ENCODE peak calls at places on chromosome 4, in four cellular contexts. P is A549, J is HepG2, U is H1. W is an unnamed sample.

GRCh38 chr4:85901500-85901899 is 426.6 kb downstream of the ARHGAP24 start:
- DNase-seq in P (peak), J (no peak), U (no peak), W (no peak)

GRCh38 chr4:84497220-84497834 is 1.8 kb downstream of the NKX6-1 start:
- DNase-seq in P (no peak), J (no peak), U (no peak), W (no peak)

GRCh38 chr4:62077406-62077805 is 877.3 kb downstream of the ADGRL3 start:
- DNase-seq in P (no peak), J (no peak), U (no peak), W (no peak)

GRCh38 chr4:7750972-7751371 is 188.7 kb downstream of the AFAP1 start:
- DNase-seq in P (no peak), J (no peak), U (no peak), W (no peak)

GRCh38 chr4:114659386-114660008 is 60.9 kb downstream of the UGT8 start:
- DNase-seq in P (peak), J (peak), U (peak), W (peak)

GRCh38 chr4:98519268-98519993 is 139.0 kb downstream of the TSPAN5 start:
- DNase-seq in P (no peak), J (peak), U (no peak), W (no peak)

GRCh38 chr4:67973608-67974007 is 10.3 kb upstream of the TMPRSS11A start:
- DNase-seq in P (no peak), J (no peak), U (no peak), W (no peak)

GRCh38 chr4:143352052-143352451 is 15.4 kb downstream of the GAB1 start:
- DNase-seq in P (no peak), J (no peak), U (no peak), W (no peak)

GRCh38 chr4:139014391-139015268 is 951 bp upstream of the NOCT start:
- DNase-seq in P (peak), J (peak), U (no peak), W (no peak)

GRCh38 chr4:108272046-108272445 is 103.3 kb upstream of the LEF1 start:
- DNase-seq in P (no peak), J (no peak), U (no peak), W (no peak)

GRCh38 chr4:82275431-82276423 is 98.1 kb downstream of the HNRNPD start:
- DNase-seq in P (peak), J (peak), U (no peak), W (peak)

GRCh38 chr4:151624606-151625565 is 135.9 kb downstream of the GATB start:
- DNase-seq in P (no peak), J (no peak), U (no peak), W (no peak)

GRCh38 chr4:155666701-155667537 is at the start of gene GUCY1A1:
- DNase-seq in P (no peak), J (no peak), U (no peak), W (no peak)

DNA sequence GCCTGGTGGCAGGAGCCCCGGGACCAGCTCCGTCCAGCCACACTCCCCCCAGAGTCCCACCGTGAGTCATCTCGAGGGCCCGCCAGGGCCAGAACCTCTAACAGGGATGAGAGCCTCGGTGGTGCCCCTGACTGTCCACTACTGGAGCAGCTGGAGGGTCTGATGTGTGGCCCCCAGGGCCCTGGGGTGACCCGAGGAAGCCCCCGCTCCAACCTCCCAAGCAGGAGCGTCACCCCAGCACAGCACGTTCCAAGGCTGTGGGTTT is 135.9 kb upstream of the NKX1-1 start:
- DNase-seq in P (no peak), J (no peak), U (no peak), W (no peak)
- TF ChIP-seq PHF8 in P (no peak), J (no peak), U (no peak), W (no peak)

DNA sequence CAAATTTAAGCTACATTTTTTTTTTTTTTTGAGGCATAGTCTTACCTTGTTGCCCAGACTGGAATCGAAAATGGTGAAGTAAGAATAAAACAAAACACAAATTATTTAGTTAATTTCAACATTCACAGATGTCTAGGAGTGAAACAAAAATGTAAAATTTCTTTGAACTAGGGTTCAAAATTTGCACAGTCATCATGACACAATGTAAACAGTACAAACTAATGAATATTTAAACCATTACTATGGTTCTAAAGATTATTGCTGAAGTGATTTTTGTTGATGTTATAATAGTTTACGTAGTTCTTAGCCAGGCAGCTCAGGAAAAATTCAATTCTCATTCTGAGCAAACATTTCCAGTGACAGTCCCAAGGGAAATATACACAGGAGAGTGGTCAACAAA is 633.1 kb downstream of the GRXCR1 start:
- DNase-seq in P (no peak), J (no peak), U (no peak), W (no peak)
- TF ChIP-seq PHF8 in P (no peak), J (no peak), U (no peak), W (no peak)

GRCh38 chr4:73721419-73721818 is 18.9 kb upstream of the CXCL8 start:
- DNase-seq in P (no peak), J (no peak), U (no peak), W (no peak)
- TF ChIP-seq PHF8 in P (no peak), J (no peak), U (no peak), W (no peak)

GRCh38 chr4:96983830-96984229 is 1143.9 kb downstream of the PDHA2 start:
- DNase-seq in P (no peak), J (no peak), U (no peak), W (no peak)
- TF ChIP-seq PHF8 in P (no peak), J (no peak), U (no peak), W (no peak)

DNA sequence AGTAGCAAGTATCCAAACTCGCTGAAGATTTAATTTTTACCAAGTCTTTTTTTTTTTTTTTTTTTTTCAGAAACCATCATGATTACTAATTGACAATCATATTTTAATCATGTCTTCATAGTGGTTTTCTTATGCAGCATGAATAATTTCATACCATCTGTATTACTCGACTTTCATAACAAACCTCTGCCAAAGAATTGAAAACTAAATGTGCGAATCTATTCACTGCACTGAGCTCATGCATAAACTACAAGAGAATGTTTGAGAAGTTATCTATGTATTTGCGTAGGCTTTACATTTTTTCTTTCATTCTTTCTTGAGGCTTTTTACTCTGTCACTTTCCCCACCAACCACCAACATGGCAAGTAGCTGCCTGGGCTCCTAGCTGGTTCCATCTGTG is 1760.9 kb downstream of the STIM2 start:
- DNase-seq in P (no peak), J (no peak), U (no peak), W (no peak)
- TF ChIP-seq PHF8 in P (no peak), J (no peak), U (no peak), W (no peak)

GRCh38 chr4:23911675-23912455 is 22.0 kb upstream of the PPARGC1A start:
- DNase-seq in P (no peak), J (no peak), U (no peak), W (no peak)

GRCh38 chr4:23920296-23920695 is 30.4 kb upstream of the PPARGC1A start:
- DNase-seq in P (no peak), J (no peak), U (no peak), W (no peak)

GRCh38 chr4:23920716-23921446 is 31.0 kb upstream of the PPARGC1A start:
- DNase-seq in P (no peak), J (no peak), U (no peak), W (no peak)

GRCh38 chr4:23921447-23921845 is 31.6 kb upstream of the PPARGC1A start:
- DNase-seq in P (no peak), J (no peak), U (no peak), W (no peak)

GRCh38 chr4:23915459-23916132 is 25.7 kb upstream of the PPARGC1A start:
- DNase-seq in P (no peak), J (no peak), U (no peak), W (no peak)
- TF ChIP-seq PHF8 in P (no peak), J (no peak), U (no peak), W (no peak)

W was measured in K562.